ENCODE peak calls at places on chromosomes 5 and 9, in nine cellular contexts. M, P, Q, U, C, E, S, W and V are unnamed samples.

GRCh38 chr9:123669355-123669754 is 260.6 kb downstream of the DENND1A start:
- DNase-seq in M (no peak), P (no peak), Q (no peak), U (no peak), C (no peak), E (no peak), S (no peak), W (no peak), V (peak; percentile 38)

GRCh38 chr5:127958421-127959011 is 125.0 kb upstream of the SLC12A2 start:
- DNase-seq in M (no peak), P (peak; percentile 36), Q (no peak), U (no peak), C (no peak), E (no peak), S (peak; percentile 57), W (no peak), V (no peak)

GRCh38 chr9:93111001-93111370 is 15.0 kb downstream of the CARD19 start:
- DNase-seq in M (no peak), P (no peak), Q (peak; percentile 8), U (no peak), C (no peak), E (no peak), S (no peak), W (no peak), V (no peak)

GRCh38 chr5:179678238-179679013 is 2.4 kb downstream of the CBY3 start:
- DNase-seq in M (peak; percentile 84), P (peak; percentile 97), Q (peak; percentile 94), U (peak; percentile 96), C (peak; percentile 94), E (peak; percentile 88), S (peak; percentile 97), W (peak; percentile 94), V (peak; percentile 77)

GRCh38 chr5:154145268-154145667 is 45.3 kb upstream of the GALNT10 start:
- DNase-seq in M (no peak), P (no peak), Q (no peak), U (no peak), C (no peak), E (no peak), S (no peak), W (no peak), V (no peak)

GRCh38 chr5:178115835-178116405 is 2.6 kb downstream of the N4BP3 start:
- DNase-seq in M (no peak), P (no peak), Q (no peak), U (no peak), C (no peak), E (no peak), S (no peak), W (no peak), V (no peak)

GRCh38 chr9:87270241-87271234 is 227.1 kb upstream of the DAPK1 start:
- DNase-seq in M (peak; percentile 47), P (no peak), Q (peak; percentile 37), U (no peak), C (no peak), E (peak; percentile 36), S (no peak), W (peak; percentile 49), V (no peak)

GRCh38 chr5:133582971-133583370 is 29.4 kb downstream of the FSTL4 start:
- DNase-seq in M (no peak), P (no peak), Q (no peak), U (no peak), C (peak; percentile 50), E (no peak), S (no peak), W (no peak), V (no peak)

GRCh38 chr5:146744358-146744757 is 134.2 kb downstream of the PPP2R2B start:
- DNase-seq in M (peak; percentile 91), P (no peak), Q (no peak), U (no peak), C (no peak), E (no peak), S (no peak), W (peak; percentile 4), V (no peak)

GRCh38 chr5:179230061-179230461 is 115.2 kb downstream of the ADAMTS2 start:
- DNase-seq in M (no peak), P (peak; percentile 4), Q (no peak), U (peak; percentile 37), C (no peak), E (no peak), S (no peak), W (no peak), V (no peak)

DNA sequence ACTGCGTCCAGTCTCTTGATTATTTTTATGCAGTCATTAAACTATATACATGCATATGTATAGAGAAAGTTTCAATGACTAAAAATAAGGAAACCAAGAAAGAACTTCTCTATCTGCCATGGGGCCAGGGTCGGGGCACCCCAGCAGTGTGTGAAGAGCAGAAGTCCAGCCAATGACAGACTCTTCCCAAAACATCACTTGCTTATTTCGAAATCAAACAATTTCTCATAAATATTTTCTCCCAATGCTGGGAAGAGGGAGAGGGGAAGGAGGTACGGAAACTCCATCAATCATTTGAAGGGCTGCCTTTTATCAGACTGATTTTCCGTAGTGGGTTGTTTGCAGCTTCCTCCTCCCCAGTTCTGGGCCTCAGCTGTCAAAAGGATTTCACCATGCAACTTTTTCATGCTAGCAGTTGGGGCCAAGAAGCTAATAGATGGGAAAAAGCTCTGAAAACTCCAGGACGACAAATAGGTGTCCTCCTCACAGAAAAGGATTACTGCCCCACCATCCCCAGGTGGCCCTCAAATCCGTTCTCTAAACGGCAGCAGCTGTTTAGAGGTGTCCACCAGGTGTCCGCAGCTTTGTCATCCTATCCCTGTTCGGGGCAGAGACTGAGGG is 617 bp upstream of the FPGS start:
- DNase-seq in M (no peak), P (no peak), Q (peak; percentile 77), U (no peak), C (no peak), E (no peak), S (no peak), W (peak; percentile 57), V (no peak)
- TF ChIP-seq CTCF in M (peak; percentile 3), P (no peak), Q (no peak), U (peak; percentile 23), C (no peak), E (no peak), S (no peak), W (no peak), V (peak; percentile 26)

GRCh38 chr9:32486839-32487562 is 39.0 kb downstream of the RIGI start:
- DNase-seq in M (peak; percentile 17), P (no peak), Q (no peak), U (no peak), C (no peak), E (no peak), S (no peak), W (peak; percentile 68), V (no peak)

GRCh38 chr9:32490601-32491000 is 35.4 kb downstream of the RIGI start:
- DNase-seq in M (no peak), P (no peak), Q (no peak), U (no peak), C (no peak), E (no peak), S (no peak), W (no peak), V (no peak)

GRCh38 chr9:32483343-32483742 is 42.7 kb downstream of the RIGI start:
- DNase-seq in M (no peak), P (no peak), Q (no peak), U (no peak), C (no peak), E (no peak), S (no peak), W (no peak), V (no peak)

GRCh38 chr9:32487981-32488380 is 38.0 kb downstream of the RIGI start:
- DNase-seq in M (peak; percentile 72), P (no peak), Q (no peak), U (no peak), C (no peak), E (no peak), S (no peak), W (peak; percentile 36), V (no peak)
- H3K36me3 ChIP-seq in M (peaks cover 17% of the 10 kb centered on the region), P (no peaks in the 10 kb centered on the region), Q (no peaks in the 10 kb centered on the region), U (peaks cover 89% of the 10 kb centered on the region), C (peaks cover 20% of the 10 kb centered on the region), E (peaks cover 86% of the 10 kb centered on the region), S (peaks cover 4% of the 10 kb centered on the region), W (peaks cover 5% of the 10 kb centered on the region), V (peaks cover 3% of the 10 kb centered on the region)

DNA sequence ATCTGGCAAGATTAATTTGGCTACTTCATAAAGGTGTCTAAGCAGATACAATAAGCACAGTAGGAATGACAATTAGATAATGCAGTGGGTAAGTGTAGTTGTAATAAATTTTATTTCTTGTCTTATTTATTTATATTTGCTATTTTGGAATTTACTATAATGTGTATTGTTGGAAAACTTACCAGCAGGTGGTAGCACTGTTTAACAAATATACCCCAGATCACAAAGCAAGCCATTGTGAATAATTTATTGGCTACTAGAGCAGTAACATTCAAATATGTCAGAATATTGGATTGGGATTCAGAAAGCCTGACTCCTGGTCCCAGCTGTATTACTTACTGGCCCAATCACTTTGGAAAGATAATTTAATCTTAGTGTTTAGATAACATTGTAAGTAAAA is 78.0 kb downstream of the ISOC1 start:
- DNase-seq in M (no peak), P (no peak), Q (no peak), U (no peak), C (no peak), E (no peak), S (no peak), W (peak; percentile 25), V (no peak)
- TF ChIP-seq CTCF in M (no peak), P (peak; percentile 5), Q (peak; percentile 32), U (peak; percentile 9), C (no peak), E (no peak), S (no peak), W (peak; percentile 2), V (no peak)

DNA sequence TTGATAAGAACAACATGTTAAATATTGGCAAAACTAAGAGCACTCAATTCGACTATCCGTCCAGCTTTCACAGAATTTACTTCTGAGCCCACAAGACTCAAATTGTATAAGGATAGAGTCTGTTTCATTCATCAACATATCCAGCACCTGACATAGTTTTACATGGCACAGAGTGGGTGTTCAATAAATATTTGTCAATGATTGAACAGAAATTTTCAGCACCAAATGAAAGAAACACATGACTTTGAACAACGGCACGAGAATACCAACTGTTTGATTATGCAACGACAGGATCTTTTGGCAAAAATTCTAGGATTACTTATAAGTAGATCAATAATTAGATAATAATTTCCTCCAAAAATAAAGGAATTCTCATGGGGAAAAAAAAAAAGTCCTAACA is 41.8 kb downstream of the SKP2 start:
- DNase-seq in M (no peak), P (no peak), Q (no peak), U (no peak), C (no peak), E (no peak), S (no peak), W (no peak), V (no peak)
- H3K36me3 ChIP-seq in M (peaks cover 20% of the 10 kb centered on the region), P (no peaks in the 10 kb centered on the region), Q (no peaks in the 10 kb centered on the region), U (peaks cover 36% of the 10 kb centered on the region), C (no peaks in the 10 kb centered on the region), E (peaks cover 94% of the 10 kb centered on the region), S (peaks cover 7% of the 10 kb centered on the region), W (peaks cover 2% of the 10 kb centered on the region), V (no peaks in the 10 kb centered on the region)